ENCODE peak calls at places on chromosomes 3 and 15, in four cellular contexts. Q, O, V and J are unnamed samples.

GRCh38 chr3:127005864-127006500 is 23.1 kb downstream of the PLXNA1 start:
- DNase-seq in Q (no peak), O (no peak), V (no peak), J (no peak)

GRCh38 chr15:88636654-88637053 is 2.2 kb upstream of the ISG20 start:
- DNase-seq in Q (no peak), O (no peak), V (no peak), J (no peak)

GRCh38 chr3:147393261-147393964 is 12.9 kb downstream of the ZIC4 start:
- DNase-seq in Q (no peak), O (no peak), V (no peak), J (peak; percentile 81)

GRCh38 chr3:7754653-7755052 is 747.0 kb upstream of the LMCD1 start:
- DNase-seq in Q (no peak), O (no peak), V (no peak), J (no peak)

GRCh38 chr3:133868166-133868565 is 27.5 kb downstream of the RAB6B start:
- DNase-seq in Q (no peak), O (no peak), V (no peak), J (no peak)

GRCh38 chr15:88006146-88006545 is 250.4 kb downstream of the NTRK3 start:
- DNase-seq in Q (no peak), O (no peak), V (no peak), J (no peak)

GRCh38 chr3:45055411-45056143 is 29.5 kb downstream of the CLEC3B start:
- DNase-seq in Q (peak; percentile 39), O (no peak), V (no peak), J (no peak)

GRCh38 chr3:163071684-163072083 is 1575.1 kb downstream of the OTOL1 start:
- DNase-seq in Q (no peak), O (no peak), V (no peak), J (no peak)

GRCh38 chr15:64197425-64197824 is 34.6 kb upstream of the PPIB start:
- DNase-seq in Q (no peak), O (peak; percentile 72), V (no peak), J (no peak)

GRCh38 chr15:73884159-73884558 is 10.8 kb downstream of the TBC1D21 start:
- DNase-seq in Q (no peak), O (no peak), V (no peak), J (no peak)